ENCODE peak calls at places on chromosomes 5 and 9, in five cellular contexts. K is WERI-Rb-1, J is posterior cingulate gyrus, Y is AG08396, Z is GM19239. S is an unnamed sample.

GRCh38 chr9:15310448-15310847 is 3.4 kb upstream of the TTC39B start:
- DNase-seq in J (no peak), Y (no peak), K (no peak), Z (no peak), S (no peak)

GRCh38 chr5:148523139-148523538 is 131.2 kb downstream of the HTR4 start:
- DNase-seq in Y (no peak), K (peak), J (no peak), Z (no peak), S (no peak)

GRCh38 chr5:86917117-86917579 is 299.4 kb downstream of the COX7C start:
- DNase-seq in Y (peak), J (no peak), Z (no peak), K (no peak), S (peak)

GRCh38 chr5:131796793-131797693 is at the start of gene FNIP1:
- DNase-seq in Y (peak), K (peak), J (peak), Z (peak), S (peak)

GRCh38 chr9:27548055-27548741 is 18.6 kb upstream of the MOB3B start:
- DNase-seq in K (no peak), J (no peak), Z (no peak), Y (peak), S (no peak)

GRCh38 chr9:137452761-137453642 is 6.1 kb downstream of the NSMF start:
- DNase-seq in Y (no peak), Z (no peak), J (peak), K (no peak), S (no peak)

GRCh38 chr9:14097215-14097614 is 216.7 kb downstream of the NFIB start:
- DNase-seq in J (no peak), Z (no peak), Y (no peak), K (no peak), S (peak)

GRCh38 chr9:112097712-112098688 is 77.1 kb downstream of the SUSD1 start:
- DNase-seq in K (peak), Y (peak), Z (peak), J (peak), S (no peak)

GRCh38 chr5:42756630-42757601 is at the start of gene CCDC152:
- DNase-seq in J (peak), K (no peak), Z (no peak), Y (no peak), S (no peak)

GRCh38 chr5:14587143-14587542 is 5.6 kb downstream of the OTULINL start:
- DNase-seq in Z (no peak), J (peak), K (no peak), Y (no peak), S (no peak)

GRCh38 chr9:128683340-128684064 is 5.5 kb upstream of the SET start:
- DNase-seq in Y (peak), Z (no peak), J (peak), K (peak), S (no peak)

GRCh38 chr9:90801507-90802289 is at the start of gene SYK:
- DNase-seq in Y (no peak), Z (no peak), K (peak), J (peak), S (no peak)

GRCh38 chr5:82735160-82735789 is 341.9 kb downstream of the TMEM167A start:
- DNase-seq in Y (no peak), Z (no peak), K (no peak), J (no peak), S (no peak)

GRCh38 chr9:20319641-20320337 is 302.5 kb downstream of the MLLT3 start:
- DNase-seq in J (no peak), Y (no peak), K (no peak), Z (no peak), S (peak)

GRCh38 chr9:36862206-36863145 is 171.6 kb downstream of the PAX5 start:
- DNase-seq in K (peak), J (peak), Z (no peak), Y (peak), S (peak)

GRCh38 chr5:143063175-143063970 is 293.2 kb downstream of the ARHGAP26 start:
- DNase-seq in K (no peak), Z (no peak), Y (no peak), J (peak), S (peak)

GRCh38 chr5:16410338-16410737 is 55.3 kb downstream of the ZNF622 start:
- DNase-seq in J (no peak), K (no peak), Y (no peak), Z (no peak), S (no peak)

GRCh38 chr9:21611896-21612295 is 129.8 kb upstream of the IFNE start:
- DNase-seq in K (no peak), J (no peak), Y (no peak), Z (no peak), S (no peak)

GRCh38 chr5:137633896-137634295 is 102.0 kb downstream of the KLHL3 start:
- DNase-seq in J (no peak), K (no peak), Y (no peak), Z (no peak), S (no peak)

GRCh38 chr9:95182854-95183563 is 134.5 kb downstream of the FANCC start:
- DNase-seq in Z (no peak), K (no peak), J (no peak), Y (no peak), S (no peak)

S was measured in skeletal muscle cell.